ENCODE peak calls at places on chromosomes 11 and 22, in six cellular contexts. P is IMR-90, I is AML-193, S is RWPE2, J is tibial nerve, R is coronary artery. O is an unnamed sample.

GRCh38 chr22:27719535-27720227 is 81.9 kb downstream of the MN1 start:
- DNase-seq in P (peak), I (no peak), S (peak), J (no peak), R (no peak), O (no peak)

GRCh38 chr22:37418627-37419369 is 8.5 kb downstream of the ELFN2 start:
- DNase-seq in P (no peak), I (no peak), S (no peak), J (no peak), R (no peak), O (no peak)

GRCh38 chr11:47550288-47551052 is 2.5 kb downstream of the CELF1 start:
- DNase-seq in P (no peak), I (no peak), S (no peak), J (no peak), R (no peak), O (peak)

GRCh38 chr22:44399906-44400762 is 87.4 kb upstream of the SHISAL1 start:
- DNase-seq in P (no peak), I (no peak), S (no peak), J (no peak), R (peak), O (peak)

GRCh38 chr11:105861225-105861624 is 160.8 kb downstream of the MSANTD4 start:
- DNase-seq in P (peak), I (no peak), S (no peak), J (no peak), R (no peak), O (no peak)

GRCh38 chr22:38220653-38221386 is 19.0 kb downstream of the MAFF start:
- DNase-seq in P (no peak), I (no peak), S (no peak), J (no peak), R (no peak), O (no peak)

GRCh38 chr11:116948375-116948774 is 111.0 kb upstream of the APOA1 start:
- DNase-seq in P (peak), I (no peak), S (no peak), J (no peak), R (no peak), O (no peak)

GRCh38 chr11:59573216-59573615 is 42.4 kb downstream of the OSBP start:
- DNase-seq in P (peak), I (no peak), S (no peak), J (no peak), R (no peak), O (no peak)

GRCh38 chr11:118473537-118473936 is 37.2 kb downstream of the KMT2A start:
- DNase-seq in P (no peak), I (no peak), S (no peak), J (no peak), R (no peak), O (no peak)

GRCh38 chr11:4881188-4881587 is 512 bp upstream of the OR51T1 start:
- DNase-seq in P (peak), I (no peak), S (no peak), J (no peak), R (no peak), O (no peak)

GRCh38 chr11:16926868-16927267 is 87.3 kb downstream of the PLEKHA7 start:
- DNase-seq in P (no peak), I (no peak), S (no peak), J (no peak), R (no peak), O (no peak)

GRCh38 chr11:6682936-6683861 is at the start of gene MRPL17:
- DNase-seq in P (peak), I (peak), S (peak), J (peak), R (peak), O (peak)

GRCh38 chr22:20957691-20958440 is 9.2 kb upstream of the AIFM3 start:
- DNase-seq in P (no peak), I (no peak), S (no peak), J (no peak), R (no peak), O (no peak)

GRCh38 chr22:50257451-50258360 is 3.8 kb downstream of the MAPK12 start:
- DNase-seq in P (no peak), I (no peak), S (no peak), J (no peak), R (no peak), O (no peak)

GRCh38 chr11:121368504-121368903 is 75.9 kb downstream of the SC5D start:
- DNase-seq in P (no peak), I (no peak), S (no peak), J (no peak), R (no peak), O (no peak)

GRCh38 chr11:64344721-64345120 is 4.7 kb downstream of the CCDC88B start:
- DNase-seq in P (no peak), I (no peak), S (peak), J (no peak), R (no peak), O (no peak)